ENCODE peak calls at places on chromosomes 4 and X, in nine cellular contexts. X is dorsolateral prefrontal cortex; R is cardiac muscle cell; Q is CD4-positive, alpha-beta T cell; N is fibroblast of lung; M is pancreas; P is gastrocnemius medialis; Y is heart right ventricle; A is lung. F is an unnamed sample.

GRCh38 chrX:18654873-18655836 is 16.8 kb downstream of the RS1 start:
- DNase-seq in Y (no peak), A (no peak), M (no peak), P (no peak), R (no peak), X (no peak), N (peak; percentile 38), Q (no peak), F (no peak)

GRCh38 chr4:84531689-84532088 is 32.6 kb upstream of the NKX6-1 start:
- DNase-seq in X (no peak), N (no peak), A (no peak), M (no peak), Y (no peak), R (no peak), Q (no peak), P (no peak), F (peak; percentile 63)

GRCh38 chr4:76589872-76590846 is 155.1 kb downstream of the SHROOM3 start:
- DNase-seq in M (no peak), N (peak; percentile 83), R (peak; percentile 92), P (no peak), Y (peak; percentile 31), A (peak; percentile 75), Q (no peak), X (no peak), F (no peak)

GRCh38 chrX:39859991-39860861 is 237.5 kb downstream of the BCOR start:
- DNase-seq in M (no peak), Y (no peak), N (peak; percentile 51), X (no peak), R (peak; percentile 46), Q (peak; percentile 42), A (peak; percentile 30), P (no peak), F (peak; percentile 47)

GRCh38 chr4:8617486-8618040 is 25.0 kb downstream of the CPZ start:
- DNase-seq in M (peak; percentile 43), Q (no peak), Y (peak; percentile 4), R (no peak), P (no peak), A (no peak), N (no peak), X (no peak), F (no peak)

GRCh38 chrX:21943460-21944135 is 3.1 kb downstream of the SMS start:
- DNase-seq in X (no peak), R (no peak), P (no peak), Y (no peak), N (peak; percentile 89), M (no peak), Q (no peak), A (no peak), F (peak; percentile 91)

GRCh38 chr4:8700576-8700975 is 108.0 kb downstream of the CPZ start:
- DNase-seq in Y (no peak), R (no peak), Q (no peak), A (no peak), X (no peak), P (no peak), M (no peak), N (no peak), F (no peak)

GRCh38 chr4:105544517-105544916 is 7.9 kb upstream of the ARHGEF38 start:
- DNase-seq in M (no peak), X (no peak), R (no peak), A (no peak), Q (no peak), Y (no peak), N (no peak), P (no peak), F (no peak)

GRCh38 chrX:136166221-136166855 is 19.0 kb downstream of the FHL1 start:
- DNase-seq in M (no peak), X (no peak), N (peak; percentile 70), R (peak; percentile 20), A (no peak), P (no peak), Q (no peak), Y (no peak), F (peak; percentile 32)

GRCh38 chrX:132480581-132481203 is 8.1 kb downstream of the MBNL3 start:
- DNase-seq in R (peak; percentile 22), Q (peak; percentile 31), A (peak; percentile 29), M (no peak), N (peak; percentile 87), X (no peak), P (no peak), Y (no peak), F (no peak)

GRCh38 chrX:13511557-13512330 is 57.7 kb upstream of the EGFL6 start:
- DNase-seq in A (no peak), Q (no peak), M (no peak), X (no peak), P (no peak), R (no peak), Y (no peak), N (peak; percentile 9), F (no peak)

GRCh38 chrX:2766921-2767320 is 15.1 kb downstream of the XG start:
- DNase-seq in P (no peak), Y (no peak), X (no peak), N (no peak), A (no peak), M (no peak), R (no peak), Q (no peak), F (no peak)

GRCh38 chrX:14501312-14501711 is 28.0 kb upstream of the GLRA2 start:
- DNase-seq in A (no peak), Q (no peak), R (no peak), X (no peak), N (no peak), M (no peak), Y (no peak), P (no peak), F (no peak)

GRCh38 chrX:140764401-140764919 is 54.9 kb downstream of the LINC00632 start:
- DNase-seq in P (no peak), N (peak; percentile 67), R (peak; percentile 57), M (peak; percentile 62), Y (peak; percentile 29), A (no peak), X (no peak), Q (no peak), F (no peak)

DNA sequence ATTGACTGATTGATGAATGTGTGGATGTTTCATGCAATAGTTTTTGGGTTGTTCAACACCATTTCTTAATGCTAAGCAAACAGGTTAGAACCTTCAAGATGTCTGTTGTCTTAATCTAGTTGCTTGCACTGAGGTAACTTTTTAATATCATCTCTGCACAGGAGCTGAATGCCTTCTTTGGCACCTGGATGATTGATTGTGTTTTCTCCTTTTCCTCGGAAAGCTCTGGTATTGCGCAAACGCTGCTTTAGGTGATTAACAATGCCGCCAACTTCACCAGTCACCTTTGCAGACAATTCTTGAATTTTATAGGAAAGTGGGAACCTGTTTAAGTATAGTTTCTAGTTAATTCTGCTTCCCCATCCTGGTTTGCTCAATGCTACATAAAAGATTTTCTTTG is 48.2 kb downstream of the RTL9 start:
- DNase-seq in N (no peak), P (no peak), Q (no peak), M (no peak), X (no peak), A (no peak), Y (no peak), R (no peak), F (no peak)
- H3K27ac ChIP-seq in N (no peak overlapping the region), P (no peak overlapping the region), Q (no peak overlapping the region), M (no peak overlapping the region), X (no peak overlapping the region), A (no peak overlapping the region), Y (no peak overlapping the region), R (no peak overlapping the region), F (no peak overlapping the region)

GRCh38 chr4:26806331-26806730 is 54.3 kb upstream of the STIM2 start:
- DNase-seq in X (no peak), R (no peak), A (no peak), P (no peak), Q (no peak), Y (no peak), N (no peak), M (no peak), F (peak; percentile 51)
- H3K27ac ChIP-seq in X (no peak overlapping the region), R (no peak overlapping the region), A (no peak overlapping the region), P (no peak overlapping the region), Q (no peak overlapping the region), Y (no peak overlapping the region), N (no peak overlapping the region), M (no peak overlapping the region), F (no peak overlapping the region)

GRCh38 chr4:181838253-181838652 is 404.9 kb upstream of the TENM3 start:
- DNase-seq in P (no peak), X (no peak), R (no peak), Q (no peak), Y (no peak), M (no peak), A (no peak), N (no peak), F (no peak)
- H3K27ac ChIP-seq in P (no peak overlapping the region), X (no peak overlapping the region), R (no peak overlapping the region), Q (no peak overlapping the region), Y (no peak overlapping the region), M (no peak overlapping the region), A (no peak overlapping the region), N (no peak overlapping the region), F (no peak overlapping the region)

GRCh38 chrX:1502853-1503252 is 34.1 kb downstream of the P2RY8 start:
- DNase-seq in M (no peak), R (no peak), X (no peak), A (no peak), P (no peak), Q (no peak), Y (no peak), N (no peak), F (no peak)

GRCh38 chrX:1511829-1512228 is 25.2 kb downstream of the P2RY8 start:
- DNase-seq in R (no peak), A (no peak), X (no peak), N (no peak), Y (no peak), P (no peak), Q (no peak), M (no peak), F (no peak)

GRCh38 chrX:1506916-1507315 is 30.1 kb downstream of the P2RY8 start:
- DNase-seq in R (no peak), N (no peak), X (no peak), Q (no peak), Y (no peak), P (no peak), M (no peak), A (no peak), F (no peak)

GRCh38 chrX:1511150-1511549 is 25.8 kb downstream of the P2RY8 start:
- DNase-seq in Y (no peak), M (no peak), Q (no peak), P (no peak), N (no peak), R (no peak), A (no peak), X (no peak), F (no peak)

GRCh38 chrX:1507511-1508463 is 29.2 kb downstream of the P2RY8 start:
- DNase-seq in Q (no peak), R (no peak), A (no peak), N (no peak), P (no peak), Y (no peak), X (no peak), M (no peak), F (no peak)
- H3K27ac ChIP-seq in Q (peak overlapping the region; percentile 42), R (no peak overlapping the region), A (no peak overlapping the region), N (no peak overlapping the region), P (no peak overlapping the region), Y (no peak overlapping the region), X (no peak overlapping the region), M (no peak overlapping the region), F (no peak overlapping the region)

GRCh38 chr4:114173968-114174367 is 194.5 kb upstream of the ARSJ start:
- DNase-seq in N (no peak), Q (no peak), A (no peak), Y (no peak), P (no peak), X (no peak), M (no peak), R (no peak), F (no peak)
- H3K27ac ChIP-seq in N (no peak overlapping the region), Q (no peak overlapping the region), A (no peak overlapping the region), Y (no peak overlapping the region), P (no peak overlapping the region), X (no peak overlapping the region), M (no peak overlapping the region), R (no peak overlapping the region), F (no peak overlapping the region)

F was measured in foreskin keratinocyte.